ENCODE peak calls at places on chromosomes 11 and 22, in ten cellular contexts. C is Kasumi-1, S is body of pancreas, V is GM23248, U is astrocyte of the cerebellum, Q is neuronal stem cell, K is retina, J is H4, L is AG09319, O is uterus. Y is an unnamed sample.

GRCh38 chr11:114188851-114189570 is 107.2 kb upstream of the NNMT start:
- DNase-seq in C (no peak), S (no peak), V (no peak), U (no peak), Q (no peak), K (no peak), J (no peak), L (no peak), O (no peak), Y (no peak)

GRCh38 chr11:20178976-20179375 is 18.7 kb upstream of the DBX1 start:
- DNase-seq in C (no peak), S (no peak), V (no peak), U (no peak), Q (no peak), K (no peak), J (no peak), L (no peak), O (no peak), Y (no peak)

GRCh38 chr22:38758276-38758945 is 2.6 kb upstream of the SUN2 start:
- DNase-seq in C (no peak), S (no peak), V (no peak), U (no peak), Q (no peak), K (no peak), J (no peak), L (no peak), O (no peak), Y (no peak)

GRCh38 chr11:109838034-109838433 is 255.2 kb upstream of the ZC3H12C start:
- DNase-seq in C (no peak), S (no peak), V (no peak), U (no peak), Q (no peak), K (no peak), J (no peak), L (no peak), O (no peak), Y (no peak)

GRCh38 chr11:64000026-64000739 is 13.9 kb downstream of the OTUB1 start:
- DNase-seq in C (peak), S (peak), V (peak), U (peak), Q (peak), K (peak), J (no peak), L (peak), O (peak), Y (no peak)

GRCh38 chr22:46027219-46028068 is 50.5 kb upstream of the WNT7B start:
- DNase-seq in C (no peak), S (peak), V (peak), U (no peak), Q (no peak), K (peak), J (no peak), L (no peak), O (peak), Y (no peak)

GRCh38 chr11:12842933-12843636 is 166.0 kb upstream of the RASSF10 start:
- DNase-seq in C (no peak), S (no peak), V (peak), U (peak), Q (peak), K (peak), J (peak), L (no peak), O (peak), Y (peak)

GRCh38 chr11:63916837-63917684 is at the start of gene RCOR2:
- DNase-seq in C (peak), S (peak), V (peak), U (peak), Q (peak), K (no peak), J (peak), L (peak), O (peak), Y (peak)

GRCh38 chr11:32348502-32348901 is 86.8 kb downstream of the WT1 start:
- DNase-seq in C (no peak), S (no peak), V (no peak), U (no peak), Q (no peak), K (no peak), J (no peak), L (no peak), O (no peak), Y (no peak)

GRCh38 chr22:37387793-37388192 is 39.5 kb downstream of the ELFN2 start:
- DNase-seq in C (no peak), S (no peak), V (no peak), U (no peak), Q (no peak), K (no peak), J (no peak), L (no peak), O (no peak), Y (no peak)

GRCh38 chr11:1116104-1116503 is 41.4 kb downstream of the MUC2 start:
- DNase-seq in C (no peak), S (no peak), V (no peak), U (no peak), Q (no peak), K (no peak), J (no peak), L (no peak), O (no peak), Y (no peak)

GRCh38 chr11:92048415-92048814 is 176.2 kb upstream of the FAT3 start:
- DNase-seq in C (no peak), S (peak), V (no peak), U (no peak), Q (no peak), K (no peak), J (no peak), L (no peak), O (no peak), Y (no peak)

GRCh38 chr11:85348945-85349344 is 278.2 kb downstream of the DLG2 start:
- DNase-seq in C (no peak), S (no peak), V (no peak), U (no peak), Q (no peak), K (no peak), J (no peak), L (no peak), O (no peak), Y (no peak)

GRCh38 chr22:29511126-29511854 is 31.3 kb downstream of the NEFH start:
- DNase-seq in C (no peak), S (no peak), V (no peak), U (no peak), Q (no peak), K (no peak), J (no peak), L (no peak), O (no peak), Y (no peak)

GRCh38 chr11:65776196-65776595 is 4.6 kb downstream of the AP5B1 start:
- DNase-seq in C (peak), S (peak), V (peak), U (no peak), Q (no peak), K (no peak), J (peak), L (peak), O (no peak), Y (no peak)

GRCh38 chr11:119641991-119642745 is 86.8 kb downstream of the NECTIN1 start:
- DNase-seq in C (peak), S (no peak), V (peak), U (no peak), Q (no peak), K (no peak), J (no peak), L (no peak), O (no peak), Y (no peak)

GRCh38 chr11:112248216-112248615 is 12.4 kb downstream of the PLET1 start:
- DNase-seq in C (no peak), S (no peak), V (peak), U (peak), Q (no peak), K (no peak), J (peak), L (no peak), O (no peak), Y (no peak)

GRCh38 chr22:50670513-50670912 is 2.1 kb upstream of the SHANK3 start:
- DNase-seq in C (peak), S (no peak), V (no peak), U (no peak), Q (no peak), K (no peak), J (no peak), L (no peak), O (no peak), Y (no peak)

GRCh38 chr11:39745401-39745800 is 1714.1 kb downstream of the LRRC4C start:
- DNase-seq in C (no peak), S (no peak), V (no peak), U (no peak), Q (no peak), K (no peak), J (peak), L (no peak), O (no peak), Y (no peak)

GRCh38 chr22:44205713-44206645 is 25.3 kb downstream of the PARVG start:
- DNase-seq in C (no peak), S (no peak), V (no peak), U (no peak), Q (no peak), K (no peak), J (no peak), L (no peak), O (no peak), Y (no peak)

GRCh38 chr11:4167292-4167691 is 72.7 kb downstream of the RRM1 start:
- DNase-seq in C (no peak), S (no peak), V (no peak), U (no peak), Q (no peak), K (no peak), J (no peak), L (no peak), O (no peak), Y (no peak)

GRCh38 chr11:72972541-72973128 is 158.4 kb downstream of the ATG16L2 start:
- DNase-seq in C (no peak), S (no peak), V (peak), U (no peak), Q (no peak), K (no peak), J (no peak), L (peak), O (no peak), Y (no peak)

GRCh38 chr11:69538840-69539239 is 57.4 kb downstream of the LINC01488 start:
- DNase-seq in C (no peak), S (peak), V (no peak), U (no peak), Q (no peak), K (no peak), J (no peak), L (no peak), O (no peak), Y (no peak)

GRCh38 chr11:45995342-45995734 is 72.9 kb downstream of the LARGE2 start:
- DNase-seq in C (no peak), S (no peak), V (no peak), U (no peak), Q (no peak), K (peak), J (no peak), L (no peak), O (no peak), Y (no peak)

GRCh38 chr22:44702479-44703219 is 645 bp downstream of the PRR5 start:
- DNase-seq in C (peak), S (peak), V (peak), U (no peak), Q (peak), K (peak), J (no peak), L (no peak), O (no peak), Y (peak)

GRCh38 chr11:127157225-127157624 is 156.7 kb upstream of the KIRREL3 start:
- DNase-seq in C (no peak), S (no peak), V (no peak), U (no peak), Q (no peak), K (no peak), J (no peak), L (no peak), O (no peak), Y (no peak)

GRCh38 chr22:41899110-41899509 is 15.8 kb downstream of the SHISA8 start:
- DNase-seq in C (no peak), S (no peak), V (no peak), U (no peak), Q (no peak), K (no peak), J (no peak), L (no peak), O (no peak), Y (no peak)

GRCh38 chr11:61912991-61913698 is 4.2 kb downstream of the RAB3IL1 start:
- DNase-seq in C (no peak), S (no peak), V (no peak), U (no peak), Q (no peak), K (no peak), J (no peak), L (no peak), O (peak), Y (no peak)